ENCODE peak calls at places on chromosomes 3 and 15, in eight cellular contexts. R, S, I, T, B, Y, G and A are unnamed samples.
A peak's percentile ranks its signal among the peaks of the same experiment; 100 is the strongest.

GRCh38 chr3:196238612-196239190 is 22.4 kb downstream of the SLC51A start:
- DNase-seq in R (no peak), S (no peak), I (no peak), T (no peak), B (no peak), Y (no peak), G (no peak), A (peak; percentile 23)

GRCh38 chr15:25960273-25960672 is 97.1 kb upstream of the ATP10A start:
- DNase-seq in R (no peak), S (no peak), I (no peak), T (no peak), B (no peak), Y (no peak), G (no peak), A (no peak)

GRCh38 chr3:36524560-36524959 is 144.3 kb downstream of the STAC start:
- DNase-seq in R (no peak), S (no peak), I (no peak), T (no peak), B (no peak), Y (no peak), G (no peak), A (no peak)

GRCh38 chr3:82011336-82011735 is 249.9 kb upstream of the GBE1 start:
- DNase-seq in R (no peak), S (no peak), I (no peak), T (no peak), B (no peak), Y (no peak), G (no peak), A (no peak)

GRCh38 chr3:128278130-128278529 is 124.8 kb downstream of the EEFSEC start:
- DNase-seq in R (no peak), S (no peak), I (no peak), T (no peak), B (no peak), Y (no peak), G (no peak), A (no peak)

GRCh38 chr3:185253645-185254410 is at the start of gene EHHADH:
- DNase-seq in R (peak; percentile 67), S (peak; percentile 81), I (peak; percentile 76), T (peak; percentile 83), B (peak; percentile 85), Y (peak; percentile 44), G (peak; percentile 69), A (peak; percentile 61)

GRCh38 chr3:42276419-42277132 is 10.6 kb upstream of the CCK start:
- DNase-seq in R (no peak), S (no peak), I (no peak), T (no peak), B (no peak), Y (no peak), G (no peak), A (no peak)

GRCh38 chr3:5035692-5036535 is 56.7 kb downstream of the BHLHE40 start:
- DNase-seq in R (no peak), S (no peak), I (no peak), T (no peak), B (no peak), Y (no peak), G (no peak), A (no peak)

DNA sequence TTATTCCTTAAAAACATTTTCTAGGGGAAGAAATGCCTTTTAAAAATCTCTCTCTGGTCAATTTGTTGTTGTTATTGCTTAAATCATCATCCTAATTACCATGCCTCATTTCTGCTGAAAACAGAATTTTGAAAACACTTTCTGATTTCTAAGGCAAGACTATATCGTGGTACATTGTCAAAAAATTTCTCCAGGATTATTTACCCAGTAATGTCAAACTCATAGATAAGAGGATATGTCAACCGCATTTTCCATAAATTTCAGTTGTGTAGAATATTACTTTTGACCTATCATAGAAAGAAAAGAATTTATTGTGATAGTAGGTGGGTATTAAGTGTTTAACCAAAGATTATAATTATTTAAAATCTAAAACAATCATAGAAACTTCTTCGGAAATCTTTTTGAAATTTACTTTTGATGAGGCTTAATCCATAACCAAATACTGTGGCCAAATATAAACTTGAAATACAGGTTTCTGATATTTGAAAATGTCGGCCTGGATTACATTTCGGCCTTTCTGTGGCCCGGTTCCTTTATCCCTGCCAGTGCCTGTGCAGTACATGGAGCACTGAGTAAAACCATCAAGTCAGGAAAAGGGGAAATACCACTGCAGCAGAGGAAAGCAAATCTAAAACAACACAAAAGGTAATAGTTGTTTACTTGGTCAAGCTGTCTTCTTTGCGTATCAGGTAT is 173.4 kb downstream of the MYRIP start:
- DNase-seq in R (no peak), S (no peak), I (no peak), T (peak; percentile 59), B (no peak), Y (no peak), G (peak; percentile 28), A (no peak)
- H3K4me1 ChIP-seq in R (no peaks in the 10 kb centered on the region), S (peaks cover 17% of the 10 kb centered on the region), I (no peaks in the 10 kb centered on the region), T (peaks cover 5% of the 10 kb centered on the region), B (no peaks in the 10 kb centered on the region), Y (no peaks in the 10 kb centered on the region), G (no peaks in the 10 kb centered on the region), A (no peaks in the 10 kb centered on the region)

DNA sequence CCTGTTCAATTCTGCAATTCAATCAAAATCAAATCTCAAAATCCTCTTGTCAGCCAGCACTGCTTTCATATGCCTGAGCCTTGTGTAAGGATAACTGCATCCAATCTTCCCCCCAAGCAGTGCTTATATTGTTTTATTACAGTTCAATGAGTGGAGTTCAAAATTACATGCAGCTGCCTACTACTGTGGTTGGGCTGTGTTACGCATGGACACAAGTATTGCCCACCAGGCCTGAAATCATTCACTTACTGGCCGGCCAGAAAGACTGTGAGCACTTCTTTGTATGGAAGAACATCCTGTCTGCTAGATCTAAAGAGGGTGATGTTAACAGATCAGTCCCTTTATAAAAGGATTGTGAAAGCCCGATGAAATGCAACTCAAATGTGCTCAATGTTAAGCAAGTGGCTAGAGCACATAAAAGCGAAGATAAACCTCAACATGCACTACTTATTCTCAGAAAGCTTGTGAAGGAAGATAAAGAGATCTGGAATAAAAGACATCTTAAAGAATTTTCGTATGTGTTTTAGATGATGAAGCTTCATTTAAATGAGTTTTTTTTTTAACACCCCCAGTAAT is 132.5 kb downstream of the FOXP1 start:
- DNase-seq in R (no peak), S (no peak), I (no peak), T (no peak), B (no peak), Y (no peak), G (no peak), A (no peak)
- H3K4me1 ChIP-seq in R (peaks cover 4% of the 10 kb centered on the region), S (peaks cover 45% of the 10 kb centered on the region), I (peaks cover 28% of the 10 kb centered on the region), T (peaks cover 26% of the 10 kb centered on the region), B (peaks cover 23% of the 10 kb centered on the region), Y (no peaks in the 10 kb centered on the region), G (peaks cover 4% of the 10 kb centered on the region), A (peaks cover 21% of the 10 kb centered on the region)

GRCh38 chr15:31358163-31358562 is 31.5 kb downstream of the KLF13 start:
- DNase-seq in R (no peak), S (no peak), I (no peak), T (no peak), B (no peak), Y (no peak), G (no peak), A (no peak)

GRCh38 chr15:31360158-31360561 is 33.5 kb downstream of the KLF13 start:
- DNase-seq in R (no peak), S (peak; percentile 19), I (peak; percentile 54), T (no peak), B (no peak), Y (no peak), G (no peak), A (no peak)

GRCh38 chr15:31358957-31359721 is 32.5 kb downstream of the KLF13 start:
- DNase-seq in R (no peak), S (no peak), I (peak; percentile 3), T (no peak), B (no peak), Y (no peak), G (no peak), A (no peak)

GRCh38 chr15:31360843-31361763 is 34.5 kb downstream of the KLF13 start:
- DNase-seq in R (no peak), S (peak; percentile 89), I (peak; percentile 67), T (peak; percentile 61), B (peak; percentile 81), Y (no peak), G (no peak), A (no peak)

GRCh38 chr15:31359722-31360111 is 33.1 kb downstream of the KLF13 start:
- DNase-seq in R (no peak), S (peak; percentile 20), I (no peak), T (no peak), B (peak; percentile 54), Y (no peak), G (no peak), A (no peak)
- H3K4me1 ChIP-seq in R (peaks cover 12% of the 10 kb centered on the region), S (peaks cover 98% of the 10 kb centered on the region), I (peaks cover 94% of the 10 kb centered on the region), T (peaks cover 98% of the 10 kb centered on the region), B (peaks cover 72% of the 10 kb centered on the region), Y (peaks cover 16% of the 10 kb centered on the region), G (peaks cover 11% of the 10 kb centered on the region), A (peaks cover 32% of the 10 kb centered on the region)

DNA sequence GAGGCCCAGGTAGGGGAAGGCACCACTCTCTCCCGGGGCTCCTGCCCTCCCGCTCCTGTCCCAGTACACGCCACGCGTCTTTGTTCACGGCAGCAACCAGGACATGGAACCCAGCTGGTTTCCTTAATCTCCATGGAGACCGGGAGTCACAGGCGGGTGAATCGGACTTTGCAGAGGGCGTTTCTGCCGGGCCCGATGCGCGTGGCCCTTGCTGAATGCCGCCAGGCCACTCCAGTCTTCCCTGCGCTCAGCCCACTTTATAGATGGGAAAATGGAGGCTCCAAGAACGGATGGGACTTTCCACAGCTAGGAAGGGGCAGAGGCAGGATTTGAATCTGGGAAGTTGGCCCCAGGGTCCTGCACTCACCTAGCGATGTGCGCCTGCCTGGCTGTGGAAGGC is 7.4 kb downstream of the PLXND1 start:
- DNase-seq in R (no peak), S (no peak), I (no peak), T (no peak), B (no peak), Y (no peak), G (no peak), A (no peak)
- H3K4me1 ChIP-seq in R (peaks cover 2% of the 10 kb centered on the region), S (no peaks in the 10 kb centered on the region), I (peaks cover 71% of the 10 kb centered on the region), T (peaks cover 84% of the 10 kb centered on the region), B (peaks cover 36% of the 10 kb centered on the region), Y (peaks cover 47% of the 10 kb centered on the region), G (peaks cover 8% of the 10 kb centered on the region), A (no peaks in the 10 kb centered on the region)

GRCh38 chr15:40398413-40398873 is 7.2 kb upstream of the IVD start:
- DNase-seq in R (no peak), S (peak; percentile 58), I (no peak), T (no peak), B (peak; percentile 41), Y (no peak), G (no peak), A (no peak)

GRCh38 chr15:40397688-40398412 is 7.7 kb upstream of the IVD start:
- DNase-seq in R (no peak), S (no peak), I (no peak), T (no peak), B (no peak), Y (no peak), G (no peak), A (no peak)

DNA sequence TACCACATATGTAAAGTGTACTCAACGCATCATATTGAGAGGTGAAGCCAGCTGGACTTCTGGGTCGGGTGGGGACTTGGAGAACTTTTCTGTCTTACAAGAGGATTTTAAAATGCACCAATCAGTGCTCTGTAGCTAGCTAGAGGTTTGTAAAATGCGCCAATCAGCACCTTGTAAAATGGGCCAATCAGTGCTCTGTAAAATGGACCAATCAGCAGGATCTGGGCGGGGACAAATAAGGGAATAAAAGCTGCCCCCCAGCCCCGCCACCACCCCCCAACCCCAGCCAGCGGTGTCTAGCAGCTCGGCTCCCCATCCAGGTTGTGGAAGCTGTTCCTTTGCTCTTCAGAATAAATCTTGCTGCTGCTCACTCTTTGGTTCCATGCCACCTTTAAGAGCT is 6.2 kb upstream of the IVD start:
- DNase-seq in R (no peak), S (no peak), I (no peak), T (no peak), B (no peak), Y (no peak), G (no peak), A (no peak)
- H3K4me1 ChIP-seq in R (no peaks in the 10 kb centered on the region), S (peaks cover 18% of the 10 kb centered on the region), I (peaks cover 8% of the 10 kb centered on the region), T (no peaks in the 10 kb centered on the region), B (no peaks in the 10 kb centered on the region), Y (no peaks in the 10 kb centered on the region), G (no peaks in the 10 kb centered on the region), A (no peaks in the 10 kb centered on the region)